ENCODE peak calls at places on chromosomes 6 and 20, in nine cellular contexts. One of them, this sample, is unnamed.
A peak's percentile ranks its signal among the peaks of the same experiment; 100 is the strongest.

GRCh38 chr20:37395921-37396519 is 50.1 kb downstream of the SRC start:
- DNase-seq in Daoy: no peak
- DNase-seq in CD8-positive, alpha-beta T cell: no peak
- DNase-seq in cardiac septum: no peak
- DNase-seq in activated CD4-positive, alpha-beta T cell treated with anti-CD3 and anti-CD28 coated beads, Interleukin-2, amount 50 U/mL, for 1 hour: no peak
- DNase-seq in NB4: peak; percentile 76
- DNase-seq in stimulated activated CD4-positive, alpha-beta T cell treated with anti-CD3 and anti-CD28 coated beads, Interleukin-4, amount 100 ng/mL, for 4 hours: no peak
- DNase-seq in kidney: peak; percentile 68
- DNase-seq in IMR-90: no peak
- DNase-seq in this sample: peak; percentile 56

GRCh38 chr6:149473080-149474052 is 11.4 kb downstream of the ZC3H12D start:
- DNase-seq in stimulated activated CD4-positive, alpha-beta T cell treated with anti-CD3 and anti-CD28 coated beads, Interleukin-4, amount 100 ng/mL, for 4 hours: no peak
- DNase-seq in Daoy: peak; percentile 91
- DNase-seq in activated CD4-positive, alpha-beta T cell treated with anti-CD3 and anti-CD28 coated beads, Interleukin-2, amount 50 U/mL, for 1 hour: no peak
- DNase-seq in kidney: no peak
- DNase-seq in CD8-positive, alpha-beta T cell: no peak
- DNase-seq in cardiac septum: no peak
- DNase-seq in NB4: peak; percentile 73
- DNase-seq in IMR-90: no peak
- DNase-seq in this sample: peak; percentile 76

GRCh38 chr6:149225946-149226345 is 91.6 kb upstream of the TAB2 start:
- DNase-seq in stimulated activated CD4-positive, alpha-beta T cell treated with anti-CD3 and anti-CD28 coated beads, Interleukin-4, amount 100 ng/mL, for 4 hours: no peak
- DNase-seq in NB4: no peak
- DNase-seq in kidney: no peak
- DNase-seq in activated CD4-positive, alpha-beta T cell treated with anti-CD3 and anti-CD28 coated beads, Interleukin-2, amount 50 U/mL, for 1 hour: no peak
- DNase-seq in cardiac septum: peak; percentile 20
- DNase-seq in IMR-90: no peak
- DNase-seq in Daoy: no peak
- DNase-seq in CD8-positive, alpha-beta T cell: no peak
- DNase-seq in this sample: no peak

GRCh38 chr6:118377711-118378414 is 170.2 kb upstream of the PLN start:
- DNase-seq in Daoy: no peak
- DNase-seq in cardiac septum: no peak
- DNase-seq in kidney: no peak
- DNase-seq in stimulated activated CD4-positive, alpha-beta T cell treated with anti-CD3 and anti-CD28 coated beads, Interleukin-4, amount 100 ng/mL, for 4 hours: no peak
- DNase-seq in IMR-90: no peak
- DNase-seq in activated CD4-positive, alpha-beta T cell treated with anti-CD3 and anti-CD28 coated beads, Interleukin-2, amount 50 U/mL, for 1 hour: no peak
- DNase-seq in NB4: peak; percentile 7
- DNase-seq in CD8-positive, alpha-beta T cell: no peak
- DNase-seq in this sample: no peak

GRCh38 chr6:21438986-21439352 is 154.6 kb upstream of the SOX4 start:
- DNase-seq in Daoy: peak; percentile 49
- DNase-seq in NB4: peak; percentile 87
- DNase-seq in stimulated activated CD4-positive, alpha-beta T cell treated with anti-CD3 and anti-CD28 coated beads, Interleukin-4, amount 100 ng/mL, for 4 hours: no peak
- DNase-seq in cardiac septum: no peak
- DNase-seq in CD8-positive, alpha-beta T cell: no peak
- DNase-seq in kidney: no peak
- DNase-seq in IMR-90: no peak
- DNase-seq in activated CD4-positive, alpha-beta T cell treated with anti-CD3 and anti-CD28 coated beads, Interleukin-2, amount 50 U/mL, for 1 hour: no peak
- DNase-seq in this sample: peak; percentile 86

GRCh38 chr20:40961686-40962640 is 66.7 kb upstream of the TOP1 start:
- DNase-seq in kidney: no peak
- DNase-seq in cardiac septum: no peak
- DNase-seq in activated CD4-positive, alpha-beta T cell treated with anti-CD3 and anti-CD28 coated beads, Interleukin-2, amount 50 U/mL, for 1 hour: no peak
- DNase-seq in stimulated activated CD4-positive, alpha-beta T cell treated with anti-CD3 and anti-CD28 coated beads, Interleukin-4, amount 100 ng/mL, for 4 hours: no peak
- DNase-seq in NB4: peak; percentile 35
- DNase-seq in IMR-90: peak; percentile 7
- DNase-seq in CD8-positive, alpha-beta T cell: peak; percentile 6
- DNase-seq in Daoy: peak; percentile 29
- DNase-seq in this sample: peak; percentile 63

GRCh38 chr6:162203287-162203686 is 524.3 kb downstream of the PRKN start:
- DNase-seq in CD8-positive, alpha-beta T cell: no peak
- DNase-seq in cardiac septum: no peak
- DNase-seq in kidney: no peak
- DNase-seq in stimulated activated CD4-positive, alpha-beta T cell treated with anti-CD3 and anti-CD28 coated beads, Interleukin-4, amount 100 ng/mL, for 4 hours: no peak
- DNase-seq in Daoy: no peak
- DNase-seq in NB4: no peak
- DNase-seq in activated CD4-positive, alpha-beta T cell treated with anti-CD3 and anti-CD28 coated beads, Interleukin-2, amount 50 U/mL, for 1 hour: no peak
- DNase-seq in IMR-90: no peak
- DNase-seq in this sample: no peak

GRCh38 chr6:108260126-108260808 is 573 bp downstream of the SNX3 start:
- DNase-seq in NB4: peak; percentile 67
- DNase-seq in IMR-90: peak; percentile 45
- DNase-seq in CD8-positive, alpha-beta T cell: peak; percentile 28
- DNase-seq in activated CD4-positive, alpha-beta T cell treated with anti-CD3 and anti-CD28 coated beads, Interleukin-2, amount 50 U/mL, for 1 hour: peak; percentile 6
- DNase-seq in stimulated activated CD4-positive, alpha-beta T cell treated with anti-CD3 and anti-CD28 coated beads, Interleukin-4, amount 100 ng/mL, for 4 hours: no peak
- DNase-seq in Daoy: peak; percentile 45
- DNase-seq in cardiac septum: no peak
- DNase-seq in kidney: peak; percentile 87
- DNase-seq in this sample: no peak

GRCh38 chr6:38847497-38847896 is 132.4 kb downstream of the DNAH8 start:
- DNase-seq in stimulated activated CD4-positive, alpha-beta T cell treated with anti-CD3 and anti-CD28 coated beads, Interleukin-4, amount 100 ng/mL, for 4 hours: no peak
- DNase-seq in cardiac septum: no peak
- DNase-seq in Daoy: no peak
- DNase-seq in activated CD4-positive, alpha-beta T cell treated with anti-CD3 and anti-CD28 coated beads, Interleukin-2, amount 50 U/mL, for 1 hour: no peak
- DNase-seq in kidney: no peak
- DNase-seq in CD8-positive, alpha-beta T cell: no peak
- DNase-seq in NB4: no peak
- DNase-seq in IMR-90: no peak
- DNase-seq in this sample: no peak

GRCh38 chr20:40230486-40230885 is 458.6 kb downstream of the MAFB start:
- DNase-seq in NB4: no peak
- DNase-seq in IMR-90: no peak
- DNase-seq in kidney: no peak
- DNase-seq in Daoy: no peak
- DNase-seq in activated CD4-positive, alpha-beta T cell treated with anti-CD3 and anti-CD28 coated beads, Interleukin-2, amount 50 U/mL, for 1 hour: no peak
- DNase-seq in stimulated activated CD4-positive, alpha-beta T cell treated with anti-CD3 and anti-CD28 coated beads, Interleukin-4, amount 100 ng/mL, for 4 hours: no peak
- DNase-seq in cardiac septum: no peak
- DNase-seq in CD8-positive, alpha-beta T cell: no peak
- DNase-seq in this sample: no peak

GRCh38 chr6:80233955-80234354 is 127.5 kb downstream of the BCKDHB start:
- DNase-seq in cardiac septum: no peak
- DNase-seq in activated CD4-positive, alpha-beta T cell treated with anti-CD3 and anti-CD28 coated beads, Interleukin-2, amount 50 U/mL, for 1 hour: no peak
- DNase-seq in IMR-90: no peak
- DNase-seq in NB4: no peak
- DNase-seq in stimulated activated CD4-positive, alpha-beta T cell treated with anti-CD3 and anti-CD28 coated beads, Interleukin-4, amount 100 ng/mL, for 4 hours: no peak
- DNase-seq in Daoy: no peak
- DNase-seq in kidney: no peak
- DNase-seq in CD8-positive, alpha-beta T cell: no peak
- DNase-seq in this sample: no peak

GRCh38 chr6:91633374-91634184 is 1046.7 kb upstream of the MAP3K7 start:
- DNase-seq in cardiac septum: no peak
- DNase-seq in kidney: no peak
- DNase-seq in IMR-90: no peak
- DNase-seq in stimulated activated CD4-positive, alpha-beta T cell treated with anti-CD3 and anti-CD28 coated beads, Interleukin-4, amount 100 ng/mL, for 4 hours: no peak
- DNase-seq in NB4: no peak
- DNase-seq in CD8-positive, alpha-beta T cell: no peak
- DNase-seq in activated CD4-positive, alpha-beta T cell treated with anti-CD3 and anti-CD28 coated beads, Interleukin-2, amount 50 U/mL, for 1 hour: no peak
- DNase-seq in Daoy: no peak
- DNase-seq in this sample: no peak

GRCh38 chr20:34704177-34705007 is at the start of gene TP53INP2:
- DNase-seq in IMR-90: peak; percentile 91
- DNase-seq in Daoy: peak; percentile 83
- DNase-seq in kidney: peak; percentile 97
- DNase-seq in cardiac septum: peak; percentile 97
- DNase-seq in NB4: peak; percentile 90
- DNase-seq in stimulated activated CD4-positive, alpha-beta T cell treated with anti-CD3 and anti-CD28 coated beads, Interleukin-4, amount 100 ng/mL, for 4 hours: peak; percentile 77
- DNase-seq in CD8-positive, alpha-beta T cell: peak; percentile 85
- DNase-seq in activated CD4-positive, alpha-beta T cell treated with anti-CD3 and anti-CD28 coated beads, Interleukin-2, amount 50 U/mL, for 1 hour: peak; percentile 89
- DNase-seq in this sample: peak; percentile 75

This sample was measured in MV-4-11.